ENCODE peak calls at places on chromosomes 7 and 10, in five cellular contexts. U is cardiac muscle cell, H is Panc1, T is GM06990, Q is OCI-LY7. N is an unnamed sample.

GRCh38 chr10:6231146-6231545 is 28.4 kb downstream of the PFKFB3 start:
- DNase-seq in U (no peak), H (no peak), T (no peak), Q (no peak), N (no peak)

GRCh38 chr7:130910949-130911944 is 177.2 kb upstream of the KLF14 start:
- DNase-seq in U (no peak), H (peak), T (no peak), Q (no peak), N (peak)

GRCh38 chr10:34584164-34584563 is 230.9 kb downstream of the PARD3 start:
- DNase-seq in U (no peak), H (no peak), T (no peak), Q (no peak), N (peak)

GRCh38 chr7:44396931-44397525 is 71.6 kb upstream of the CAMK2B start:
- DNase-seq in U (no peak), H (no peak), T (no peak), Q (no peak), N (peak)

GRCh38 chr10:58546722-58547121 is 34.0 kb downstream of the BICC1 start:
- DNase-seq in U (no peak), H (no peak), T (no peak), Q (no peak), N (peak)

GRCh38 chr7:130930260-130930659 is 196.3 kb upstream of the KLF14 start:
- DNase-seq in U (no peak), H (no peak), T (no peak), Q (no peak), N (no peak)

GRCh38 chr7:11807000-11807399 is 25.0 kb downstream of the THSD7A start:
- DNase-seq in U (no peak), H (no peak), T (no peak), Q (no peak), N (no peak)

GRCh38 chr7:22173884-22174573 is 182.9 kb downstream of the RAPGEF5 start:
- DNase-seq in U (no peak), H (no peak), T (peak), Q (no peak), N (no peak)

GRCh38 chr7:28315565-28316420 is 96.5 kb upstream of the CREB5 start:
- DNase-seq in U (peak), H (no peak), T (no peak), Q (no peak), N (peak)

GRCh38 chr10:95605163-95605562 is 44.0 kb upstream of the SORBS1 start:
- DNase-seq in U (peak), H (no peak), T (no peak), Q (no peak), N (no peak)

GRCh38 chr7:70480913-70481579 is 650.9 kb upstream of the GALNT17 start:
- DNase-seq in U (no peak), H (no peak), T (no peak), Q (no peak), N (peak)

DNA sequence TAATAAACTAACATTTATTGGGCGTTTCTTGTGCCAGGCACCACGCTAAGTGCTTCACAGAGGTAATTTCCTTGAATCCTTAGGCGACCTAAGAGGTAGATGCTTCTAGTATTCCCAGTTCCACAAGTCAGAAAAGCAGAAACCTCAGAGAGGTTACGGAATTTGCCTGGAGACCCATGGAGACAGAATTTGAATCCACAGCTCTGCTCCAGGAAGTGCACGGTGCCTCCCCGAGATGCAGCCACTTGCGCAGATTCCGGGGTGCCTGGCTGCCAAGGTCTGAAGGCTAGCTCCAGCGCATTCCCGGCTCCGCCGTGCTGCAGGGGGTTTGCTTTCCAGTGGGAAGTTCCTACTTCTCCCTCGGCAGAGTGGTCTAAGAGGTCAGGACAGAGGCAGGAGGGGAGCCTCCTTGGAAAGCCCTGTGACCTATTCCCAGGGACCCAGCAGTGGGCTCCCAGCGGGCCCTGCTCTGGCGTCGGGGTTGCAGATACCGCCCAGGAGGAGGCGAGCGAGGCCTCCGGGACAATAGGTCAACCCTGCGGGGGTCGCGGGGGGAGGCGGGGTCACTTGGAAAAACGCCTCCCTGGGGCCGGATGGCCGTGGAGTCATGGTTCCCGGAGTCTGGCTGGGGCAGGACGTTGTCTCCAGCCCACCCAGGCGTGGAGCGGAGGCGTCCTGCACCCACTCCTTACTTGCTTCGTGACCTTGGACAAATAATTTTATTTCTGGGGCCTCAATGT is 10.1 kb upstream of the NKX2-3 start:
- DNase-seq in U (no peak), H (no peak), T (no peak), Q (no peak), N (no peak)
- H3K4me3 ChIP-seq in U (peak), H (no peak), T (no peak), Q (no peak), N (no peak)

GRCh38 chr7:35241884-35242283 is 12.0 kb downstream of the TBX20 start:
- DNase-seq in U (no peak), H (no peak), T (no peak), Q (no peak), N (no peak)
- TF ChIP-seq CTCF in U (no peak), H (peak), T (no peak), Q (no peak), N (peak)

GRCh38 chr10:4034907-4035581 is 250.0 kb upstream of the KLF6 start:
- DNase-seq in U (no peak), H (no peak), T (no peak), Q (no peak), N (peak)
- H3K4me3 ChIP-seq in U (no peak), H (peak), T (no peak), Q (no peak), N (no peak)

DNA sequence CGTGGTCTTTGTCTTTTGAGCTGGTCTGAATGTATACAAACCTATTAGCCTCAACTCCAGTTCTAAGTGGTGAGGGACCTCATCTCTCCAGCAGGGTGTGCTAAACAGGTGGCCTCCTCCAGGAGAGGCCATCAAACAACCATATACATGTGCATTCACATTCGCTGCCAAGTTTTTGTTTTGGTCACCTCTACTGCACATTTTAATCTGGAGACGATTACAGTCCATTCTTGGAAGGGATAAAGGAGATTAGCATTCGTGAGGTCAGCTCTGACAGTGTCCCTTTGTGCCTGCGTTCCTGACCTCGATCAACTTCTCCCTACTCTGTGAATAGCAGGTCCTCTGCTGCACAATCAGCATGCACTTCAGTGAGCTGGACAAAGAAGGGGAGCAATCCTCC is 60.8 kb downstream of the RHOBTB1 start:
- DNase-seq in U (peak), H (peak), T (no peak), Q (peak), N (peak)
- TF ChIP-seq CTCF in U (peak), H (peak), T (peak), Q (peak), N (peak)

DNA sequence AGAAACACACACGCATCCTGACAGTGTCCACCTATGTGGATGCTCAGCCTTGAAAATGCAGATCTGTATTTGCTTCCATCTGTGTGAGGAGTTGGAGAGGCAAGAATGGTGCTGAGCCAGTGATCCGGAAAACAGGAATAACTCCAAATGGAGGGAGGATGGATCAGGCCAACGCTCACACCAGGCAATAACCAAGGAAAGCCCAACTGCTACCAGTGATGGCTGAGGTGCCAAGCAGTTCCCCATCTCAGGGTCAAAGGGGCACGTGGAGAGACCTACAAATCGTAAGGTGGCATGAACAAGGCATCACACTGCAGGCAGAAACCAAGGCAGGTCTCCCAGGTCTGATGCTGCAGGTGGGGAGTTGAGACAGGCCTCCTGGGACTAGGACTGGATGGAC is 153.6 kb downstream of the ADAM12 start:
- DNase-seq in U (no peak), H (no peak), T (no peak), Q (no peak), N (no peak)
- H3K4me3 ChIP-seq in U (no peak), H (no peak), T (no peak), Q (no peak), N (no peak)